ENCODE peak calls at places on chromosome 17, in ten cellular contexts. I, X, C, K, Y, V, A, O, U and R are unnamed samples.

GRCh38 chr17:50150354-50151040 is at the start of gene PPP1R9B:
- DNase-seq in A (no peak), C (no peak), V (no peak), K (peak; percentile 48), O (no peak), Y (no peak), I (no peak), X (no peak), U (no peak), R (no peak)

GRCh38 chr17:13642188-13642587 is 40.5 kb upstream of the HS3ST3A1 start:
- DNase-seq in I (no peak), K (no peak), U (no peak), X (no peak), C (no peak), A (no peak), V (no peak), Y (peak; percentile 3), O (no peak), R (no peak)

GRCh38 chr17:21034350-21035235 is 8.2 kb downstream of the USP22 start:
- DNase-seq in I (peak; percentile 61), A (no peak), V (no peak), C (no peak), O (no peak), X (no peak), U (no peak), Y (no peak), K (no peak), R (no peak)

GRCh38 chr17:51645056-51645455 is 384.7 kb downstream of the UTP18 start:
- DNase-seq in K (no peak), V (no peak), C (no peak), I (no peak), O (no peak), U (no peak), X (no peak), Y (no peak), A (no peak), R (no peak)

GRCh38 chr17:22463110-22463850 is 771.0 kb downstream of the KCNJ18 start:
- DNase-seq in C (no peak), U (no peak), O (no peak), A (no peak), Y (no peak), X (no peak), V (no peak), I (no peak), K (no peak), R (no peak)

GRCh38 chr17:16415031-16415924 is at the start of gene TRPV2:
- DNase-seq in I (no peak), O (peak; percentile 33), U (no peak), X (peak; percentile 28), C (no peak), Y (peak; percentile 26), V (no peak), A (no peak), K (peak; percentile 37), R (no peak)

GRCh38 chr17:9646556-9646905 is 1.2 kb downstream of the USP43 start:
- DNase-seq in A (no peak), I (no peak), O (no peak), V (no peak), Y (no peak), U (no peak), X (no peak), C (no peak), K (no peak), R (no peak)

GRCh38 chr17:50523208-50523607 is 9.3 kb upstream of the EPN3 start:
- DNase-seq in Y (no peak), O (no peak), A (no peak), X (no peak), K (no peak), C (no peak), U (no peak), V (no peak), I (no peak), R (no peak)

GRCh38 chr17:32912218-32912897 is 15.6 kb upstream of the TMEM98 start:
- DNase-seq in K (peak; percentile 58), Y (peak; percentile 49), O (peak; percentile 36), A (peak; percentile 37), I (peak; percentile 78), V (no peak), U (peak; percentile 74), X (no peak), C (no peak), R (peak; percentile 82)

GRCh38 chr17:48048321-48049140 is at the start of gene NFE2L1:
- DNase-seq in X (no peak), O (peak; percentile 82), C (peak; percentile 57), K (peak; percentile 86), V (peak; percentile 91), A (peak; percentile 74), U (peak; percentile 80), Y (peak; percentile 92), I (peak; percentile 96), R (peak; percentile 94)

GRCh38 chr17:52035336-52035915 is 123.1 kb downstream of the CA10 start:
- DNase-seq in I (no peak), Y (no peak), X (no peak), K (no peak), A (no peak), U (no peak), C (no peak), V (no peak), O (no peak), R (no peak)

GRCh38 chr17:7324438-7324779 is 4.7 kb downstream of the NEURL4 start:
- DNase-seq in U (no peak), K (no peak), V (no peak), O (no peak), Y (no peak), X (no peak), A (no peak), I (no peak), C (no peak), R (no peak)
- TF ChIP-seq CTCF in U (peak; percentile 60), K (no peak), V (no peak), O (no peak), Y (no peak), X (peak; percentile 43), A (no peak), I (no peak), C (no peak), R (no peak)

GRCh38 chr17:4362141-4362540 is 4.3 kb downstream of the UBE2G1 start:
- DNase-seq in A (no peak), C (no peak), Y (no peak), U (no peak), K (no peak), O (no peak), X (no peak), V (peak; percentile 6), I (peak; percentile 37), R (no peak)

GRCh38 chr17:4357030-4357635 is 9.3 kb downstream of the UBE2G1 start:
- DNase-seq in V (no peak), O (no peak), I (no peak), K (no peak), Y (no peak), U (no peak), X (no peak), C (no peak), A (no peak), R (no peak)

GRCh38 chr17:4354862-4355514 is 11.5 kb downstream of the UBE2G1 start:
- DNase-seq in A (no peak), Y (no peak), X (no peak), U (peak; percentile 4), V (no peak), K (no peak), I (no peak), O (no peak), C (no peak), R (no peak)

GRCh38 chr17:4357671-4358070 is 8.8 kb downstream of the UBE2G1 start:
- DNase-seq in A (no peak), Y (no peak), I (no peak), X (no peak), V (no peak), K (no peak), U (no peak), C (no peak), O (no peak), R (no peak)

GRCh38 chr17:4358154-4358553 is 8.3 kb downstream of the UBE2G1 start:
- DNase-seq in C (no peak), K (no peak), X (no peak), A (no peak), U (no peak), O (no peak), V (no peak), Y (no peak), I (no peak), R (no peak)
- TF ChIP-seq CTCF in C (no peak), K (no peak), X (no peak), A (no peak), U (no peak), O (no peak), V (no peak), Y (no peak), I (no peak), R (no peak)

GRCh38 chr17:17900615-17901520 is 64.1 kb upstream of the SREBF1 start:
- DNase-seq in U (peak; percentile 95), O (no peak), I (peak; percentile 99), X (no peak), C (peak; percentile 95), Y (no peak), K (peak; percentile 84), A (peak; percentile 47), V (peak; percentile 60), R (peak; percentile 93)

GRCh38 chr17:17904171-17905035 is 67.6 kb upstream of the SREBF1 start:
- DNase-seq in K (no peak), V (no peak), A (no peak), U (no peak), I (no peak), X (no peak), C (no peak), O (no peak), Y (no peak), R (no peak)

GRCh38 chr17:17902877-17903276 is 66.1 kb upstream of the SREBF1 start:
- DNase-seq in I (no peak), A (no peak), X (no peak), C (no peak), O (no peak), V (no peak), K (no peak), U (no peak), Y (peak; percentile 19), R (no peak)

GRCh38 chr17:17905036-17905320 is 67.2 kb downstream of the TOM1L2 start:
- DNase-seq in C (no peak), A (no peak), V (no peak), Y (no peak), U (no peak), O (no peak), I (no peak), X (no peak), K (no peak), R (no peak)

GRCh38 chr17:17902357-17902756 is 65.6 kb upstream of the SREBF1 start:
- DNase-seq in Y (no peak), X (no peak), I (no peak), K (no peak), O (no peak), C (no peak), V (no peak), U (no peak), A (no peak), R (no peak)
- TF ChIP-seq CTCF in Y (no peak), X (no peak), I (no peak), K (no peak), O (no peak), C (no peak), V (no peak), U (peak; percentile 45), A (no peak), R (no peak)

DNA sequence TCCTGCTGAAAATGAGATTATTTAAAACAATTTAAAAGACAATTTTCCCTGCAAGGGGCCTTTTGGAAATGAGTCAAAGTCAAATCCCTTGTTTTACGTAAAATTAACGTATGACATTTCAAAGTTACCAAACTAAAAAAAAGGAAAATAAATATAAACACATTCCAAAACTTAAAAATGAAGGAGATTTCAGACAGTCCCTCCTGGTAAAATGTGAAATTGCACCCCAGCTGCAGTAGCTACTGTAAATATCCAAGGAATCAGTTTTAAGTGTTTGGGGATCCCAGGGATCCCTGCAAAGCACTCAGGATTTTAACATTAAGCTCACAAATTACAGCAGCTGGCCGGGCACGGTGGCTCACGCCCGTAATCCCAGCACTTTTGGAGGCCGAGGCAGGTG is 63.3 kb downstream of the NXN start:
- DNase-seq in A (no peak), X (no peak), K (no peak), Y (no peak), I (no peak), V (no peak), C (no peak), U (no peak), O (no peak), R (no peak)
- TF ChIP-seq CTCF in A (no peak), X (no peak), K (no peak), Y (no peak), I (no peak), V (no peak), C (peak; percentile 17), U (peak; percentile 67), O (no peak), R (no peak)